ENCODE peak calls at places on chromosomes 13 and 19, in five cellular contexts. H is NCI-H774, V is ascending aorta, J is NCI-H1105 treated with DMSO at 0.1 percent for 48 hours, T is RPMI8226. K is an unnamed sample.

GRCh38 chr19:16572332-16573211 is at the start of gene SLC35E1:
- DNase-seq in T (peak; percentile 99), H (peak; percentile 98), J (peak; percentile 93), V (peak; percentile 86), K (peak; percentile 89)

GRCh38 chr13:104592127-104592526 is 1525.9 kb upstream of the SLC10A2 start:
- DNase-seq in J (no peak), H (no peak), V (no peak), T (no peak), K (no peak)

GRCh38 chr19:10271543-10272086 is 695 bp downstream of the ICAM1 start:
- DNase-seq in H (no peak), T (peak; percentile 91), J (no peak), V (no peak), K (no peak)

GRCh38 chr13:29849731-29850212 is 645 bp downstream of the UBL3 start:
- DNase-seq in H (no peak), T (peak; percentile 20), J (no peak), V (no peak), K (peak; percentile 37)

GRCh38 chr13:30818323-30818960 is 83.1 kb downstream of the ALOX5AP start:
- DNase-seq in V (no peak), H (no peak), T (no peak), J (no peak), K (no peak)

GRCh38 chr19:35025969-35026368 is 4.3 kb upstream of the SCN1B start:
- DNase-seq in H (no peak), T (no peak), V (no peak), J (no peak), K (no peak)

GRCh38 chr19:53864308-53864836 is 3.3 kb upstream of the MYADM start:
- DNase-seq in T (no peak), H (no peak), V (no peak), J (no peak), K (no peak)

GRCh38 chr13:42930136-42930535 is 61.9 kb downstream of the EPSTI1 start:
- DNase-seq in T (no peak), H (no peak), V (no peak), J (no peak), K (no peak)